ENCODE peak calls at places on chromosome 10, in five cellular contexts. Q is nucleus accumbens; P is dorsolateral prefrontal cortex; D is AG04450; Z is activated effector memory CD4-positive, alpha-beta T cell treated with Interleukin-2 at 50 U/mL for 16 hours. Y is an unnamed sample.

GRCh38 chr10:90413196-90413595 is 444.6 kb downstream of the HTR7 start:
- DNase-seq in Q (no peak), P (no peak), D (no peak), Z (no peak), Y (no peak)

GRCh38 chr10:21849624-21850023 is 153.9 kb downstream of the DNAJC1 start:
- DNase-seq in Q (no peak), P (no peak), D (no peak), Z (no peak), Y (no peak)

GRCh38 chr10:124560377-124560776 is 98.8 kb downstream of the LHPP start:
- DNase-seq in Q (no peak), P (peak; percentile 80), D (peak; percentile 16), Z (no peak), Y (no peak)

GRCh38 chr10:102312683-102313082 is 67.4 kb downstream of the GBF1 start:
- DNase-seq in Q (no peak), P (no peak), D (no peak), Z (no peak), Y (no peak)

GRCh38 chr10:115033898-115034297 is 59.3 kb upstream of the ATRNL1 start:
- DNase-seq in Q (no peak), P (no peak), D (no peak), Z (no peak), Y (no peak)

GRCh38 chr10:130233426-130233825 is 97.2 kb downstream of the GLRX3 start:
- DNase-seq in Q (no peak), P (no peak), D (no peak), Z (no peak), Y (no peak)

GRCh38 chr10:127254276-127254675 is 57.9 kb upstream of the INSYN2A start:
- DNase-seq in Q (no peak), P (no peak), D (no peak), Z (no peak), Y (no peak)

GRCh38 chr10:99758241-99758891 is 24.1 kb upstream of the ABCC2 start:
- DNase-seq in Q (no peak), P (no peak), D (no peak), Z (no peak), Y (no peak)

GRCh38 chr10:66823301-66823700 is 102.5 kb upstream of the LRRTM3 start:
- DNase-seq in Q (no peak), P (no peak), D (no peak), Z (no peak), Y (no peak)

GRCh38 chr10:72502581-72502980 is 123.3 kb downstream of the MICU1 start:
- DNase-seq in Q (no peak), P (no peak), D (no peak), Z (no peak), Y (no peak)

GRCh38 chr10:117370205-117370604 is 5.0 kb downstream of the PDZD8 start:
- DNase-seq in Q (no peak), P (no peak), D (no peak), Z (no peak), Y (no peak)

GRCh38 chr10:127649642-127650041 is 87.3 kb upstream of the FOXI2 start:
- DNase-seq in Q (no peak), P (no peak), D (no peak), Z (no peak), Y (no peak)

GRCh38 chr10:3468919-3469638 is 296.5 kb upstream of the PITRM1 start:
- DNase-seq in Q (no peak), P (no peak), D (peak; percentile 94), Z (no peak), Y (no peak)